ENCODE peak calls at places on chromosome 1, in four cellular contexts. E, Q, L and X are unnamed samples.

GRCh38 chr1:113793878-113794834 is 18.1 kb downstream of the RSBN1 start:
- DNase-seq in E (no peak), Q (no peak), L (no peak), X (no peak)

GRCh38 chr1:244207935-244208244 is 156.8 kb downstream of the ZBTB18 start:
- DNase-seq in E (no peak), Q (no peak), L (no peak), X (no peak)

GRCh38 chr1:119340861-119341261 is 27.7 kb upstream of the HAO2 start:
- DNase-seq in E (no peak), Q (no peak), L (no peak), X (no peak)

GRCh38 chr1:981955-982558 is at the start of gene PERM1:
- DNase-seq in E (no peak), Q (no peak), L (no peak), X (no peak)

GRCh38 chr1:109636201-109636952 is 16.7 kb downstream of the AMPD2 start:
- DNase-seq in E (no peak), Q (no peak), L (no peak), X (no peak)

GRCh38 chr1:10943041-10943440 is 69.4 kb upstream of the TARDBP start:
- DNase-seq in E (no peak), Q (no peak), L (no peak), X (no peak)

GRCh38 chr1:30348147-30348546 is 375.2 kb downstream of the MATN1 start:
- DNase-seq in E (no peak), Q (no peak), L (no peak), X (no peak)

GRCh38 chr1:103162360-103162759 is 54.0 kb upstream of the COL11A1 start:
- DNase-seq in E (no peak), Q (no peak), L (no peak), X (peak; percentile 80)

GRCh38 chr1:240635466-240636256 is 23.7 kb upstream of the GREM2 start:
- DNase-seq in E (no peak), Q (no peak), L (no peak), X (no peak)

GRCh38 chr1:110475358-110476027 is 24.5 kb downstream of the PROK1 start:
- DNase-seq in E (no peak), Q (no peak), L (no peak), X (no peak)